ENCODE peak calls at places on chromosomes 16 and 17, in nine cellular contexts. One of them, this sample, is unnamed.
A peak's percentile ranks its signal among the peaks of the same experiment; 100 is the strongest.

GRCh38 chr17:74493381-74493833 is 27.0 kb downstream of the CD300A start:
- DNase-seq in body of pancreas: peak; percentile 74
- DNase-seq in breast epithelium: peak; percentile 58
- DNase-seq in CD8-positive, alpha-beta T cell: peak; percentile 57
- DNase-seq in gastrocnemius medialis: peak; percentile 62
- DNase-seq in upper lobe of right lung: peak; percentile 80
- DNase-seq in RWPE2: no peak
- DNase-seq in right atrium auricular region: no peak
- DNase-seq in ovary: peak; percentile 56
- DNase-seq in this sample: peak; percentile 50

GRCh38 chr17:39699818-39700147 is at the start of gene ERBB2:
- DNase-seq in body of pancreas: peak; percentile 73
- DNase-seq in breast epithelium: peak; percentile 89
- DNase-seq in CD8-positive, alpha-beta T cell: no peak
- DNase-seq in gastrocnemius medialis: peak; percentile 67
- DNase-seq in upper lobe of right lung: peak; percentile 86
- DNase-seq in RWPE2: no peak
- DNase-seq in right atrium auricular region: peak; percentile 85
- DNase-seq in ovary: peak; percentile 67
- DNase-seq in this sample: peak; percentile 75

GRCh38 chr16:28964527-28964926 is 10.1 kb upstream of the SPNS1 start:
- DNase-seq in body of pancreas: no peak
- DNase-seq in breast epithelium: no peak
- DNase-seq in CD8-positive, alpha-beta T cell: no peak
- DNase-seq in gastrocnemius medialis: no peak
- DNase-seq in upper lobe of right lung: no peak
- DNase-seq in RWPE2: no peak
- DNase-seq in right atrium auricular region: no peak
- DNase-seq in ovary: no peak
- DNase-seq in this sample: no peak

GRCh38 chr17:30333503-30334240 is at the start of gene TMIGD1:
- DNase-seq in body of pancreas: no peak
- DNase-seq in breast epithelium: no peak
- DNase-seq in CD8-positive, alpha-beta T cell: no peak
- DNase-seq in gastrocnemius medialis: no peak
- DNase-seq in upper lobe of right lung: no peak
- DNase-seq in RWPE2: no peak
- DNase-seq in right atrium auricular region: no peak
- DNase-seq in ovary: no peak
- DNase-seq in this sample: no peak

GRCh38 chr16:24838554-24839266 is 7.1 kb upstream of the SLC5A11 start:
- DNase-seq in body of pancreas: no peak
- DNase-seq in breast epithelium: no peak
- DNase-seq in CD8-positive, alpha-beta T cell: no peak
- DNase-seq in gastrocnemius medialis: no peak
- DNase-seq in upper lobe of right lung: no peak
- DNase-seq in RWPE2: no peak
- DNase-seq in right atrium auricular region: peak; percentile 68
- DNase-seq in ovary: no peak
- DNase-seq in this sample: peak; percentile 54

GRCh38 chr17:70767102-70767701 is 597.9 kb downstream of the KCNJ2 start:
- DNase-seq in body of pancreas: no peak
- DNase-seq in breast epithelium: no peak
- DNase-seq in CD8-positive, alpha-beta T cell: no peak
- DNase-seq in gastrocnemius medialis: no peak
- DNase-seq in upper lobe of right lung: no peak
- DNase-seq in RWPE2: no peak
- DNase-seq in right atrium auricular region: no peak
- DNase-seq in ovary: no peak
- DNase-seq in this sample: peak; percentile 47

GRCh38 chr17:79923974-79924638 is 84.9 kb upstream of the CBX4 start:
- DNase-seq in body of pancreas: peak; percentile 54
- DNase-seq in breast epithelium: no peak
- DNase-seq in CD8-positive, alpha-beta T cell: peak; percentile 17
- DNase-seq in gastrocnemius medialis: no peak
- DNase-seq in upper lobe of right lung: no peak
- DNase-seq in RWPE2: no peak
- DNase-seq in right atrium auricular region: no peak
- DNase-seq in ovary: peak; percentile 25
- DNase-seq in this sample: peak; percentile 41

GRCh38 chr17:17380156-17380925 is 77.2 kb downstream of the NT5M start:
- DNase-seq in body of pancreas: no peak
- DNase-seq in breast epithelium: no peak
- DNase-seq in CD8-positive, alpha-beta T cell: no peak
- DNase-seq in gastrocnemius medialis: no peak
- DNase-seq in upper lobe of right lung: peak; percentile 52
- DNase-seq in RWPE2: no peak
- DNase-seq in right atrium auricular region: no peak
- DNase-seq in ovary: no peak
- DNase-seq in this sample: no peak

GRCh38 chr17:49687878-49688491 is 10.1 kb upstream of the SPOP start:
- DNase-seq in body of pancreas: no peak
- DNase-seq in breast epithelium: no peak
- DNase-seq in CD8-positive, alpha-beta T cell: no peak
- DNase-seq in gastrocnemius medialis: no peak
- DNase-seq in upper lobe of right lung: no peak
- DNase-seq in RWPE2: no peak
- DNase-seq in right atrium auricular region: no peak
- DNase-seq in ovary: no peak
- DNase-seq in this sample: peak; percentile 56

GRCh38 chr17:17351901-17352781 is 49.0 kb downstream of the NT5M start:
- DNase-seq in body of pancreas: no peak
- DNase-seq in breast epithelium: no peak
- DNase-seq in CD8-positive, alpha-beta T cell: no peak
- DNase-seq in gastrocnemius medialis: peak; percentile 49
- DNase-seq in upper lobe of right lung: peak; percentile 65
- DNase-seq in RWPE2: no peak
- DNase-seq in right atrium auricular region: peak; percentile 84
- DNase-seq in ovary: no peak
- DNase-seq in this sample: peak; percentile 82

GRCh38 chr16:48537275-48537674 is 72.7 kb downstream of the N4BP1 start:
- DNase-seq in body of pancreas: no peak
- DNase-seq in breast epithelium: no peak
- DNase-seq in CD8-positive, alpha-beta T cell: no peak
- DNase-seq in gastrocnemius medialis: no peak
- DNase-seq in upper lobe of right lung: no peak
- DNase-seq in RWPE2: no peak
- DNase-seq in right atrium auricular region: peak; percentile 59
- DNase-seq in ovary: no peak
- DNase-seq in this sample: no peak

GRCh38 chr17:50352072-50352692 is 6.3 kb downstream of the XYLT2 start:
- DNase-seq in body of pancreas: no peak
- DNase-seq in breast epithelium: no peak
- DNase-seq in CD8-positive, alpha-beta T cell: no peak
- DNase-seq in gastrocnemius medialis: peak; percentile 21
- DNase-seq in upper lobe of right lung: peak; percentile 51
- DNase-seq in RWPE2: no peak
- DNase-seq in right atrium auricular region: no peak
- DNase-seq in ovary: peak; percentile 62
- DNase-seq in this sample: no peak

GRCh38 chr17:68351395-68351794 is 60.1 kb downstream of the ARSG start:
- DNase-seq in body of pancreas: peak; percentile 36
- DNase-seq in breast epithelium: no peak
- DNase-seq in CD8-positive, alpha-beta T cell: no peak
- DNase-seq in gastrocnemius medialis: no peak
- DNase-seq in upper lobe of right lung: no peak
- DNase-seq in RWPE2: no peak
- DNase-seq in right atrium auricular region: peak; percentile 60
- DNase-seq in ovary: no peak
- DNase-seq in this sample: no peak

GRCh38 chr16:25106567-25107465 is 4.7 kb upstream of the LCMT1 start:
- DNase-seq in body of pancreas: peak; percentile 96
- DNase-seq in breast epithelium: peak; percentile 93
- DNase-seq in CD8-positive, alpha-beta T cell: peak; percentile 62
- DNase-seq in gastrocnemius medialis: peak; percentile 96
- DNase-seq in upper lobe of right lung: peak; percentile 98
- DNase-seq in RWPE2: peak; percentile 86
- DNase-seq in right atrium auricular region: peak; percentile 98
- DNase-seq in ovary: peak; percentile 95
- DNase-seq in this sample: peak; percentile 89

GRCh38 chr17:2025622-2026309 is 632 bp upstream of the RTN4RL1 start:
- DNase-seq in body of pancreas: peak; percentile 85
- DNase-seq in breast epithelium: peak; percentile 52
- DNase-seq in CD8-positive, alpha-beta T cell: no peak
- DNase-seq in gastrocnemius medialis: peak; percentile 73
- DNase-seq in upper lobe of right lung: peak; percentile 88
- DNase-seq in RWPE2: no peak
- DNase-seq in right atrium auricular region: peak; percentile 78
- DNase-seq in ovary: peak; percentile 81
- DNase-seq in this sample: peak; percentile 73

GRCh38 chr17:8237175-8237574 is 10.7 kb downstream of the CTC1 start:
- DNase-seq in body of pancreas: no peak
- DNase-seq in breast epithelium: no peak
- DNase-seq in CD8-positive, alpha-beta T cell: no peak
- DNase-seq in gastrocnemius medialis: no peak
- DNase-seq in upper lobe of right lung: no peak
- DNase-seq in RWPE2: no peak
- DNase-seq in right atrium auricular region: no peak
- DNase-seq in ovary: no peak
- DNase-seq in this sample: no peak

GRCh38 chr17:8235676-8236075 is 12.2 kb downstream of the CTC1 start:
- DNase-seq in body of pancreas: no peak
- DNase-seq in breast epithelium: no peak
- DNase-seq in CD8-positive, alpha-beta T cell: no peak
- DNase-seq in gastrocnemius medialis: no peak
- DNase-seq in upper lobe of right lung: no peak
- DNase-seq in RWPE2: no peak
- DNase-seq in right atrium auricular region: no peak
- DNase-seq in ovary: no peak
- DNase-seq in this sample: no peak

GRCh38 chr17:8234361-8235270 is 13.2 kb downstream of the CTC1 start:
- DNase-seq in body of pancreas: no peak
- DNase-seq in breast epithelium: no peak
- DNase-seq in CD8-positive, alpha-beta T cell: no peak
- DNase-seq in gastrocnemius medialis: no peak
- DNase-seq in upper lobe of right lung: no peak
- DNase-seq in RWPE2: no peak
- DNase-seq in right atrium auricular region: no peak
- DNase-seq in ovary: no peak
- DNase-seq in this sample: no peak

GRCh38 chr17:8243827-8244226 is 4.0 kb downstream of the CTC1 start:
- DNase-seq in body of pancreas: no peak
- DNase-seq in breast epithelium: no peak
- DNase-seq in CD8-positive, alpha-beta T cell: no peak
- DNase-seq in gastrocnemius medialis: no peak
- DNase-seq in upper lobe of right lung: no peak
- DNase-seq in RWPE2: no peak
- DNase-seq in right atrium auricular region: no peak
- DNase-seq in ovary: no peak
- DNase-seq in this sample: no peak

GRCh38 chr17:8237886-8238285 is 10.0 kb downstream of the CTC1 start:
- DNase-seq in body of pancreas: no peak
- DNase-seq in breast epithelium: no peak
- DNase-seq in CD8-positive, alpha-beta T cell: no peak
- DNase-seq in gastrocnemius medialis: no peak
- DNase-seq in upper lobe of right lung: no peak
- DNase-seq in RWPE2: no peak
- DNase-seq in right atrium auricular region: no peak
- DNase-seq in ovary: no peak
- DNase-seq in this sample: no peak
- H3K36me3 ChIP-seq in body of pancreas: peaks cover 18% of the 10 kb centered on the region
- H3K36me3 ChIP-seq in breast epithelium: no peaks in the 10 kb centered on the region
- H3K36me3 ChIP-seq in CD8-positive, alpha-beta T cell: peaks cover 68% of the 10 kb centered on the region
- H3K36me3 ChIP-seq in gastrocnemius medialis: peaks cover 84% of the 10 kb centered on the region
- H3K36me3 ChIP-seq in upper lobe of right lung: peaks cover 94% of the 10 kb centered on the region
- H3K36me3 ChIP-seq in RWPE2: peaks cover 71% of the 10 kb centered on the region
- H3K36me3 ChIP-seq in right atrium auricular region: peaks cover 80% of the 10 kb centered on the region
- H3K36me3 ChIP-seq in ovary: no peaks in the 10 kb centered on the region
- H3K36me3 ChIP-seq in this sample: peaks cover 41% of the 10 kb centered on the region

GRCh38 chr16:57172891-57173290 is 12.9 kb downstream of the PSME3IP1 start:
- DNase-seq in body of pancreas: no peak
- DNase-seq in breast epithelium: no peak
- DNase-seq in CD8-positive, alpha-beta T cell: no peak
- DNase-seq in gastrocnemius medialis: no peak
- DNase-seq in upper lobe of right lung: no peak
- DNase-seq in RWPE2: no peak
- DNase-seq in right atrium auricular region: no peak
- DNase-seq in ovary: no peak
- DNase-seq in this sample: no peak
- H3K36me3 ChIP-seq in body of pancreas: peaks cover 14% of the 10 kb centered on the region
- H3K36me3 ChIP-seq in breast epithelium: no peaks in the 10 kb centered on the region
- H3K36me3 ChIP-seq in CD8-positive, alpha-beta T cell: peaks cover 31% of the 10 kb centered on the region
- H3K36me3 ChIP-seq in gastrocnemius medialis: peaks cover 37% of the 10 kb centered on the region
- H3K36me3 ChIP-seq in upper lobe of right lung: peaks cover 52% of the 10 kb centered on the region
- H3K36me3 ChIP-seq in RWPE2: peaks cover 68% of the 10 kb centered on the region
- H3K36me3 ChIP-seq in right atrium auricular region: peaks cover 47% of the 10 kb centered on the region
- H3K36me3 ChIP-seq in ovary: no peaks in the 10 kb centered on the region
- H3K36me3 ChIP-seq in this sample: peaks cover 47% of the 10 kb centered on the region

GRCh38 chr17:43070872-43071271 is 45.8 kb downstream of the RND2 start:
- DNase-seq in body of pancreas: no peak
- DNase-seq in breast epithelium: no peak
- DNase-seq in CD8-positive, alpha-beta T cell: no peak
- DNase-seq in gastrocnemius medialis: no peak
- DNase-seq in upper lobe of right lung: no peak
- DNase-seq in RWPE2: no peak
- DNase-seq in right atrium auricular region: no peak
- DNase-seq in ovary: no peak
- DNase-seq in this sample: no peak

GRCh38 chr17:43070257-43070656 is 45.2 kb downstream of the RND2 start:
- DNase-seq in body of pancreas: no peak
- DNase-seq in breast epithelium: no peak
- DNase-seq in CD8-positive, alpha-beta T cell: no peak
- DNase-seq in gastrocnemius medialis: no peak
- DNase-seq in upper lobe of right lung: no peak
- DNase-seq in RWPE2: no peak
- DNase-seq in right atrium auricular region: no peak
- DNase-seq in ovary: no peak
- DNase-seq in this sample: no peak

GRCh38 chr17:43069368-43069898 is 44.4 kb downstream of the RND2 start:
- DNase-seq in body of pancreas: no peak
- DNase-seq in breast epithelium: no peak
- DNase-seq in CD8-positive, alpha-beta T cell: no peak
- DNase-seq in gastrocnemius medialis: no peak
- DNase-seq in upper lobe of right lung: no peak
- DNase-seq in RWPE2: no peak
- DNase-seq in right atrium auricular region: no peak
- DNase-seq in ovary: no peak
- DNase-seq in this sample: no peak

GRCh38 chr17:43068570-43069367 is 43.7 kb downstream of the RND2 start:
- DNase-seq in body of pancreas: no peak
- DNase-seq in breast epithelium: no peak
- DNase-seq in CD8-positive, alpha-beta T cell: no peak
- DNase-seq in gastrocnemius medialis: no peak
- DNase-seq in upper lobe of right lung: no peak
- DNase-seq in RWPE2: no peak
- DNase-seq in right atrium auricular region: no peak
- DNase-seq in ovary: no peak
- DNase-seq in this sample: peak; percentile 59
- H3K36me3 ChIP-seq in body of pancreas: no peaks in the 10 kb centered on the region
- H3K36me3 ChIP-seq in breast epithelium: no peaks in the 10 kb centered on the region
- H3K36me3 ChIP-seq in CD8-positive, alpha-beta T cell: no peaks in the 10 kb centered on the region
- H3K36me3 ChIP-seq in gastrocnemius medialis: peaks cover 9% of the 10 kb centered on the region
- H3K36me3 ChIP-seq in upper lobe of right lung: no peaks in the 10 kb centered on the region
- H3K36me3 ChIP-seq in RWPE2: peaks cover 75% of the 10 kb centered on the region
- H3K36me3 ChIP-seq in right atrium auricular region: no peaks in the 10 kb centered on the region
- H3K36me3 ChIP-seq in ovary: no peaks in the 10 kb centered on the region
- H3K36me3 ChIP-seq in this sample: no peaks in the 10 kb centered on the region

DNA sequence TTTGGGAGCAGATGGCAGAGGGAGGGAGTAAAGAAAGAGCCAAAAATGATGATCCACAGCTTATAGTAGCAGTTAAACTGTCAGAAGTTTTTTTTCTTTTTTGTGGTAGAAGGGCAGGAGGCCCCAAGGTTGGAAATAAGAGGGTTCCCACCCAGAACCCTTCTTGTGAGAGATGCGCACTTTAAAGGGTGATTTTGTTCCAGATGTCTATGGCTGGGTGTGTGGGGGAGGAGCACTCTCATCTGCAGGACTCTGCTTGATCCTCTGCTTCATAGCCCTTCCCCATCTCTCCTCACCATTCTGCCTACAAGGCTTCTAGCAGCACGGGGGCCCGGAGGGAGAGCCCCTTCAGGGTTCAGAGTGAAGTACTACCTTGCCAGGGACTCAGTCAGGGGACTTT is 6.4 kb downstream of the ATXN1L start:
- DNase-seq in body of pancreas: no peak
- DNase-seq in breast epithelium: no peak
- DNase-seq in CD8-positive, alpha-beta T cell: no peak
- DNase-seq in gastrocnemius medialis: no peak
- DNase-seq in upper lobe of right lung: no peak
- DNase-seq in RWPE2: no peak
- DNase-seq in right atrium auricular region: no peak
- DNase-seq in ovary: no peak
- DNase-seq in this sample: no peak
- H3K36me3 ChIP-seq in body of pancreas: peaks cover 18% of the 10 kb centered on the region
- H3K36me3 ChIP-seq in breast epithelium: peaks cover 6% of the 10 kb centered on the region
- H3K36me3 ChIP-seq in CD8-positive, alpha-beta T cell: peaks cover 22% of the 10 kb centered on the region
- H3K36me3 ChIP-seq in gastrocnemius medialis: peaks cover 31% of the 10 kb centered on the region
- H3K36me3 ChIP-seq in upper lobe of right lung: peaks cover 68% of the 10 kb centered on the region
- H3K36me3 ChIP-seq in RWPE2: peaks cover 48% of the 10 kb centered on the region
- H3K36me3 ChIP-seq in right atrium auricular region: peaks cover 48% of the 10 kb centered on the region
- H3K36me3 ChIP-seq in ovary: no peaks in the 10 kb centered on the region
- H3K36me3 ChIP-seq in this sample: peaks cover 78% of the 10 kb centered on the region

This sample was measured in mesenchymal stem cell.